ENCODE peak calls at places on chromosomes 2 and 18, in six cellular contexts. N, D, Z, W, G and E are unnamed samples.

GRCh38 chr2:106849253-106849652 is 36.7 kb downstream of the ST6GAL2 start:
- DNase-seq in W (no peak), Z (no peak), G (no peak), N (no peak), D (no peak), E (no peak)

GRCh38 chr2:224843141-224843540 is 127.0 kb upstream of the CCDC195 start:
- DNase-seq in D (no peak), W (no peak), G (no peak), Z (no peak), N (no peak), E (no peak)

GRCh38 chr2:8575011-8575750 is 106.7 kb upstream of the ID2 start:
- DNase-seq in W (no peak), G (no peak), N (peak), D (peak), Z (no peak), E (no peak)

GRCh38 chr2:95062716-95063400 is 37.4 kb downstream of the MAL start:
- DNase-seq in N (no peak), W (no peak), Z (no peak), D (no peak), G (no peak), E (peak)

GRCh38 chr2:140154711-140155110 is 1374.5 kb upstream of the NXPH2 start:
- DNase-seq in Z (no peak), W (no peak), G (no peak), D (no peak), N (no peak), E (no peak)

GRCh38 chr2:166410828-166411472 is 35.2 kb upstream of the SCN9A start:
- DNase-seq in D (no peak), Z (no peak), G (no peak), N (no peak), W (no peak), E (no peak)

GRCh38 chr2:209526541-209526940 is 102.7 kb downstream of the MAP2 start:
- DNase-seq in N (no peak), W (no peak), D (no peak), G (no peak), Z (no peak), E (no peak)

GRCh38 chr18:13319629-13320028 is 101.1 kb downstream of the LDLRAD4 start:
- DNase-seq in D (no peak), Z (no peak), N (no peak), G (no peak), W (no peak), E (no peak)

GRCh38 chr18:27109403-27109802 is 75.7 kb downstream of the CHST9 start:
- DNase-seq in N (no peak), D (no peak), G (no peak), Z (no peak), W (no peak), E (no peak)